ENCODE peak calls at places on chromosomes 3 and 15, in four cellular contexts. E is omental fat pad, N is lower leg skin, Z is IMR-90. X is an unnamed sample.

GRCh38 chr3:36843065-36844051 is 79.0 kb upstream of the DCLK3 start:
- DNase-seq in Z (peak; percentile 23), N (no peak), E (no peak), X (no peak)

GRCh38 chr15:60179786-60180391 is 175.8 kb downstream of the FOXB1 start:
- DNase-seq in Z (peak; percentile 61), E (no peak), N (no peak), X (no peak)

GRCh38 chr3:39848365-39848764 is 39.0 kb downstream of the MYRIP start:
- DNase-seq in Z (no peak), N (no peak), E (no peak), X (no peak)

GRCh38 chr15:57185507-57186074 is 190.7 kb upstream of the CGNL1 start:
- DNase-seq in N (no peak), Z (no peak), E (no peak), X (no peak)

GRCh38 chr3:106120334-106120733 is 251.5 kb upstream of the CBLB start:
- DNase-seq in Z (peak; percentile 70), N (no peak), E (no peak), X (no peak)

GRCh38 chr3:114615535-114616064 is 321.8 kb downstream of the TIGIT start:
- DNase-seq in Z (no peak), N (no peak), E (no peak), X (no peak)

GRCh38 chr15:85327820-85328219 is 52.6 kb upstream of the AKAP13 start:
- DNase-seq in E (no peak), Z (no peak), N (no peak), X (no peak)

GRCh38 chr3:141738636-141739363 is 702 bp downstream of the RNF7 start:
- DNase-seq in N (peak; percentile 88), E (no peak), Z (peak; percentile 64), X (no peak)

GRCh38 chr3:146470424-146470990 is 1.1 kb upstream of the PLSCR2 start:
- DNase-seq in E (no peak), Z (no peak), N (no peak), X (no peak)

GRCh38 chr3:39209329-39209970 is 17.1 kb upstream of the XIRP1 start:
- DNase-seq in N (no peak), Z (no peak), E (no peak), X (no peak)

GRCh38 chr3:195030791-195031321 is 240.1 kb downstream of the XXYLT1 start:
- DNase-seq in E (no peak), Z (peak; percentile 28), N (peak; percentile 80), X (no peak)

GRCh38 chr15:75712668-75713337 is at the start of gene CSPG4:
- DNase-seq in N (no peak), E (no peak), Z (peak; percentile 73), X (peak; percentile 74)

GRCh38 chr3:108437439-108437838 is 73.0 kb downstream of the MYH15 start:
- DNase-seq in N (no peak), E (no peak), Z (no peak), X (no peak)

GRCh38 chr15:23857028-23857641 is 170.0 kb upstream of the NDN start:
- DNase-seq in Z (peak; percentile 22), E (no peak), N (no peak), X (no peak)

GRCh38 chr3:151228291-151229125 is 25.5 kb upstream of the GPR171 start:
- DNase-seq in N (no peak), E (no peak), Z (peak; percentile 95), X (no peak)

GRCh38 chr15:95639208-95639607 is 691.3 kb upstream of the NR2F2 start:
- DNase-seq in E (no peak), Z (no peak), N (no peak), X (no peak)

GRCh38 chr3:95341314-95341713 is 1278.5 kb downstream of the NSUN3 start:
- DNase-seq in E (no peak), N (no peak), Z (no peak), X (no peak)

GRCh38 chr3:14336414-14337285 is 65.8 kb upstream of the SLC6A6 start:
- DNase-seq in N (no peak), E (no peak), Z (no peak), X (no peak)

GRCh38 chr3:64974401-64974800 is 286.6 kb upstream of the ADAMTS9 start:
- DNase-seq in Z (no peak), N (no peak), E (no peak), X (no peak)

GRCh38 chr3:196624907-196625306 is 14.6 kb upstream of the NRROS start:
- DNase-seq in Z (no peak), E (no peak), N (no peak), X (no peak)

GRCh38 chr15:63846022-63846544 is 12.3 kb upstream of the HERC1 start:
- DNase-seq in E (no peak), N (no peak), Z (no peak), X (no peak)

GRCh38 chr3:13504161-13504831 is 24.2 kb downstream of the HDAC11 start:
- DNase-seq in Z (peak; percentile 13), N (no peak), E (no peak), X (no peak)

GRCh38 chr3:132800958-132801357 is 78.7 kb upstream of the NPHP3 start:
- DNase-seq in Z (no peak), E (no peak), N (no peak), X (no peak)

GRCh38 chr15:58582150-58582549 is 150.4 kb downstream of the LIPC start:
- DNase-seq in E (no peak), N (no peak), Z (no peak), X (no peak)

GRCh38 chr15:31024330-31024729 is 32.9 kb upstream of the MTMR10 start:
- DNase-seq in N (no peak), Z (peak; percentile 99), E (no peak), X (peak; percentile 44)

DNA sequence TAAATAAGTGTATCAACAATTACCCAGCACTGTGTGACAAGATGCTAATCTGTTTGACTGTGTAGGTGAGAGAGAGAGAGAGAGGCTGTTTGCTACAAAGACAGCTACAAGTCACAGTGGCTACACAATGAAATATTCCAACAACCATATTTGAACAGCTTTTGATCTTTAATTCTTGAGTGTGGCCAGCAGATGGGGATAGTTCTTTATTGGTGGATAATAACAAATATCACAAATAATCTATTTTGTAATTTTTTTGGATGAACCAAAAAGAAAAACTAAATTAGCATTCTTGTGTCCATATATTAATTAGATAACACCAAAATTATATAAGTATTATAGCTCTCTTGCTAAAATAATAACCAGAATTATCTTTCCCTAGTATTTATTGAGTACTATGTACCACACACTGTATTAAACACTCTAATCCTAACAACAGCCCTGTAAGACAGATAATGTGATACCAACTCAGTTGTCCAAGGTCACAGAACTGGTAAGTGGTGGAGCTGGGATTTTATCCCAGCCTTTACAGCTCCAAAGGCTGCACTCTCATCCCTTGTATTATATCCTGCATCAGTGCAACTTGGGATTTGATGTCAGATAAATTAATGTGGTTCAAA is 61.9 kb upstream of the C3orf80 start:
- DNase-seq in N (no peak), Z (peak; percentile 47), E (no peak), X (no peak)
- TF ChIP-seq CTCF in N (no peak), Z (peak; percentile 74), E (no peak), X (peak; percentile 37)

GRCh38 chr3:59783468-59783988 is 733.7 kb upstream of the CFAP20DC start:
- DNase-seq in N (no peak), Z (no peak), E (no peak), X (no peak)

GRCh38 chr3:59782664-59783063 is 732.8 kb upstream of the CFAP20DC start:
- DNase-seq in N (no peak), Z (no peak), E (no peak), X (no peak)

GRCh38 chr3:59784164-59784563 is 734.3 kb upstream of the CFAP20DC start:
- DNase-seq in Z (no peak), N (no peak), E (no peak), X (no peak)

GRCh38 chr3:59777559-59778178 is 727.8 kb upstream of the CFAP20DC start:
- DNase-seq in Z (no peak), N (no peak), E (no peak), X (no peak)

DNA sequence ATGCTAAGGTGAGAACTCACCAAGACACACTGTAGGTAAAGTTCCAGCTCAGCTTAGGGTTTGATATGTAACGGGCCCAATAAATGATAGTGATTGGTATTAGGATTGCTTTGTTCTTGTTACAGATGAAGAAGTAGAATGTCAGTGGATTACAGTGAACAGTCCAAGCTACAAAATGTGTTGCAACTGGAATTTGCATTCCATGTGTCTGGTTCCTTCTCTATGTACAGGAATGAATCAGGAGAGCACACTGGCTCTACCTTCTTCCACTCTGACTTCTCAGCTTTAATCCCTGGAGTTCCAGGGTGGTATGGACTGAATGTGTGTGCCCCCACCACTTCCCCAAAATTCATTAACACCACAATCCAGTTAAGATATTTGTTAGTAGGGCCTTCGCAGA is 730.4 kb upstream of the CFAP20DC start:
- DNase-seq in E (no peak), Z (no peak), N (no peak), X (no peak)
- TF ChIP-seq CTCF in E (no peak), Z (no peak), N (no peak), X (no peak)

GRCh38 chr15:70355275-70355795 is 257.6 kb upstream of the TLE3 start:
- DNase-seq in Z (no peak), N (peak; percentile 72), E (no peak), X (no peak)
- TF ChIP-seq CTCF in Z (no peak), N (no peak), E (no peak), X (no peak)

GRCh38 chr3:2713923-2714322 is 396.3 kb downstream of the IL5RA start:
- DNase-seq in Z (no peak), E (no peak), N (no peak), X (no peak)
- TF ChIP-seq CTCF in Z (peak; percentile 38), E (no peak), N (no peak), X (peak; percentile 41)